ENCODE peak calls at places on chromosomes 5 and 9, in seven cellular contexts. O is GM13977; M is SJCRH30; K is activated T-helper 1 cell treated with anti-CD3 and anti-CD28 coated beads, Interleukin-2, amount 50 U/mL, for 16 hours; X is lower lobe of right lung; C is osteoblast; A is AG09319. Y is an unnamed sample.

GRCh38 chr9:24912767-24913166 is 367.1 kb upstream of the IZUMO3 start:
- DNase-seq in O (no peak), M (no peak), K (no peak), X (no peak), C (no peak), A (no peak), Y (no peak)

GRCh38 chr5:133404724-133405123 is 207.6 kb downstream of the FSTL4 start:
- DNase-seq in O (no peak), M (no peak), K (no peak), X (no peak), C (peak), A (no peak), Y (no peak)

GRCh38 chr5:166338801-166339200 is 1952.6 kb upstream of the WWC1 start:
- DNase-seq in O (no peak), M (no peak), K (no peak), X (no peak), C (no peak), A (no peak), Y (no peak)

GRCh38 chr5:124410539-124410938 is 335.9 kb downstream of the ZNF608 start:
- DNase-seq in O (peak), M (no peak), K (no peak), X (no peak), C (no peak), A (no peak), Y (peak)

GRCh38 chr5:116557669-116558271 is 16.9 kb downstream of the SEMA6A start:
- DNase-seq in O (peak), M (peak), K (no peak), X (no peak), C (peak), A (no peak), Y (no peak)

GRCh38 chr5:130189961-130190360 is 285.7 kb downstream of the CHSY3 start:
- DNase-seq in O (no peak), M (no peak), K (no peak), X (no peak), C (no peak), A (no peak), Y (no peak)

GRCh38 chr5:31632460-31632859 is 6.5 kb upstream of the PDZD2 start:
- DNase-seq in O (no peak), M (no peak), K (no peak), X (no peak), C (no peak), A (no peak), Y (no peak)

GRCh38 chr9:120612218-120612617 is 32.3 kb upstream of the CDK5RAP2 start:
- DNase-seq in O (no peak), M (peak), K (no peak), X (no peak), C (no peak), A (no peak), Y (no peak)

GRCh38 chr9:134617246-134617645 is 24.4 kb upstream of the COL5A1 start:
- DNase-seq in O (no peak), M (no peak), K (no peak), X (peak), C (no peak), A (no peak), Y (no peak)

GRCh38 chr5:107026098-107026497 is 644.6 kb downstream of the EFNA5 start:
- DNase-seq in O (no peak), M (no peak), K (no peak), X (no peak), C (no peak), A (no peak), Y (no peak)